ENCODE peak calls at places on chromosomes 4 and X, in eight cellular contexts. L is CD8-positive, alpha-beta memory T cell; M is GM23338; V is AG09309; U is mammary epithelial cell; Y is CD8-positive, alpha-beta T cell; J is MM.1S; C is fibroblast of mammary gland. I is an unnamed sample.

GRCh38 chrX:116694046-116694445 is 231.3 kb upstream of the CT83 start:
- DNase-seq in L (no peak), M (no peak), V (no peak), U (no peak), Y (no peak), J (no peak), C (no peak), I (no peak)

GRCh38 chrX:10636337-10636736 is 16.0 kb upstream of the MID1 start:
- DNase-seq in L (no peak), M (peak; percentile 72), V (no peak), U (peak; percentile 46), Y (no peak), J (no peak), C (peak; percentile 74), I (no peak)

GRCh38 chr4:56049428-56050212 is 100.9 kb downstream of the CEP135 start:
- DNase-seq in L (no peak), M (peak; percentile 80), V (no peak), U (peak; percentile 16), Y (no peak), J (peak; percentile 36), C (peak; percentile 10), I (peak; percentile 36)

GRCh38 chr4:47639531-47639930 is 154.5 kb downstream of the ATP10D start:
- DNase-seq in L (no peak), M (no peak), V (no peak), U (peak; percentile 41), Y (no peak), J (no peak), C (peak; percentile 60), I (no peak)

GRCh38 chr4:1385373-1386340 is 20.6 kb downstream of the NKX1-1 start:
- DNase-seq in L (no peak), M (no peak), V (no peak), U (no peak), Y (no peak), J (no peak), C (no peak), I (no peak)

GRCh38 chr4:1099270-1099669 is 14.1 kb downstream of the RNF212 start:
- DNase-seq in L (no peak), M (no peak), V (no peak), U (no peak), Y (no peak), J (no peak), C (no peak), I (no peak)

GRCh38 chrX:151920101-151920500 is 7.4 kb downstream of the MAGEA4 start:
- DNase-seq in L (no peak), M (no peak), V (no peak), U (no peak), Y (no peak), J (no peak), C (no peak), I (no peak)

GRCh38 chrX:2374086-2374485 is 126.7 kb downstream of the DHRSX start:
- DNase-seq in L (no peak), M (no peak), V (peak; percentile 40), U (no peak), Y (no peak), J (no peak), C (peak; percentile 69), I (no peak)

GRCh38 chrX:56729152-56729557 is at the start of gene NBDY:
- DNase-seq in L (peak; percentile 1), M (peak; percentile 46), V (no peak), U (peak; percentile 60), Y (peak; percentile 27), J (peak; percentile 19), C (peak; percentile 51), I (peak; percentile 51)

GRCh38 chrX:132875705-132876508 is 82.5 kb downstream of the HS6ST2 start:
- DNase-seq in L (no peak), M (peak; percentile 64), V (no peak), U (no peak), Y (no peak), J (no peak), C (no peak), I (no peak)

GRCh38 chr4:174304664-174305063 is 21.0 kb downstream of the CEP44 start:
- DNase-seq in L (no peak), M (no peak), V (no peak), U (no peak), Y (no peak), J (no peak), C (no peak), I (no peak)

GRCh38 chr4:77465271-77465670 is 140.3 kb upstream of the CXCL13 start:
- DNase-seq in L (no peak), M (peak; percentile 52), V (no peak), U (peak; percentile 28), Y (no peak), J (no peak), C (peak; percentile 48), I (no peak)

GRCh38 chr4:24949970-24950369 is 37.1 kb upstream of the CCDC149 start:
- DNase-seq in L (no peak), M (no peak), V (no peak), U (no peak), Y (no peak), J (no peak), C (no peak), I (no peak)

GRCh38 chrX:8984231-8984630 is 49.7 kb downstream of the FAM9B start:
- DNase-seq in L (no peak), M (no peak), V (peak; percentile 53), U (no peak), Y (no peak), J (no peak), C (no peak), I (no peak)

GRCh38 chrX:48472225-48472624 is 2.2 kb upstream of the SLC38A5 start:
- DNase-seq in L (no peak), M (peak; percentile 12), V (no peak), U (no peak), Y (no peak), J (no peak), C (no peak), I (no peak)

GRCh38 chrX:64204252-64204651 is 1.3 kb downstream of the AMER1 start:
- DNase-seq in L (no peak), M (peak; percentile 11), V (no peak), U (no peak), Y (no peak), J (no peak), C (peak; percentile 1), I (no peak)

GRCh38 chr4:26576171-26576829 is 7.6 kb upstream of the TBC1D19 start:
- DNase-seq in L (no peak), M (peak; percentile 9), V (no peak), U (no peak), Y (no peak), J (no peak), C (peak; percentile 76), I (no peak)

GRCh38 chr4:143224255-143224654 is 39.5 kb downstream of the USP38 start:
- DNase-seq in L (no peak), M (no peak), V (no peak), U (no peak), Y (no peak), J (no peak), C (no peak), I (no peak)

GRCh38 chr4:38949416-38950051 is 81.9 kb downstream of the FAM114A1 start:
- DNase-seq in L (peak; percentile 1), M (no peak), V (no peak), U (peak; percentile 67), Y (peak; percentile 39), J (peak; percentile 38), C (peak; percentile 59), I (peak; percentile 3)

GRCh38 chrX:119062750-119063374 is 9.9 kb upstream of the CT47C1 start:
- DNase-seq in L (no peak), M (peak; percentile 39), V (no peak), U (no peak), Y (no peak), J (no peak), C (peak; percentile 45), I (no peak)

GRCh38 chr4:187088070-187088799 is 364.6 kb upstream of the FAT1 start:
- DNase-seq in L (no peak), M (peak; percentile 45), V (no peak), U (no peak), Y (no peak), J (no peak), C (no peak), I (no peak)
- H3K4me3 ChIP-seq in L (no peak overlapping the region), M (no peak overlapping the region), V (no peak overlapping the region), U (no peak overlapping the region), Y (no peak overlapping the region), J (no peak overlapping the region), C (no peak overlapping the region), I (no peak overlapping the region)

DNA sequence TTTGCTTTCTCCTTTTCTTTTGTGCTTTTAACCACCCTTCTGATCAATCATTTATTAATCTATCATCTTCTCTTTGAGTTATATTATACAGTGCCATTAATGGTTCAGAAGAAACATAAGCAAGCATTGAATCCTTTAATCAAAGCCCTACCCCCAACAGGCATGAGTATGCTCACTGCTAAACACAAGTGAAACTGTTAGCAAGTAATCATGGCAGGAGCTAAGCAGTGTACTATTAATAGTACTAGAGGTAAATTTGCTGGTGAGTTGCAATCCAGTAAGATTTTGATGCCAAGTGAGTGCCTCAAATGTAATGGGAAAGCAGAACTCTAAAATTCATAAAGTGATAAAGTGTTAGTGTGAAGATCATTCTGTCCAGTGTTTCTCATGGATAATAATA is 57.2 kb downstream of the FNIP2 start:
- DNase-seq in L (no peak), M (no peak), V (no peak), U (no peak), Y (no peak), J (peak; percentile 82), C (no peak), I (no peak)
- H3K4me3 ChIP-seq in L (no peak overlapping the region), M (no peak overlapping the region), V (no peak overlapping the region), U (no peak overlapping the region), Y (no peak overlapping the region), J (no peak overlapping the region), C (no peak overlapping the region), I (no peak overlapping the region)

GRCh38 chrX:107117993-107118321 is 665 bp downstream of the RBM41 start:
- DNase-seq in L (no peak), M (no peak), V (no peak), U (no peak), Y (no peak), J (peak; percentile 55), C (peak; percentile 3), I (no peak)

GRCh38 chrX:107118322-107119147 is at the start of gene RBM41:
- DNase-seq in L (peak; percentile 50), M (peak; percentile 77), V (peak; percentile 23), U (peak; percentile 74), Y (peak; percentile 67), J (peak; percentile 85), C (peak; percentile 70), I (peak; percentile 77)

GRCh38 chrX:107123750-107124149 is 5.1 kb upstream of the RBM41 start:
- DNase-seq in L (no peak), M (no peak), V (no peak), U (peak; percentile 17), Y (no peak), J (no peak), C (peak; percentile 31), I (no peak)

DNA sequence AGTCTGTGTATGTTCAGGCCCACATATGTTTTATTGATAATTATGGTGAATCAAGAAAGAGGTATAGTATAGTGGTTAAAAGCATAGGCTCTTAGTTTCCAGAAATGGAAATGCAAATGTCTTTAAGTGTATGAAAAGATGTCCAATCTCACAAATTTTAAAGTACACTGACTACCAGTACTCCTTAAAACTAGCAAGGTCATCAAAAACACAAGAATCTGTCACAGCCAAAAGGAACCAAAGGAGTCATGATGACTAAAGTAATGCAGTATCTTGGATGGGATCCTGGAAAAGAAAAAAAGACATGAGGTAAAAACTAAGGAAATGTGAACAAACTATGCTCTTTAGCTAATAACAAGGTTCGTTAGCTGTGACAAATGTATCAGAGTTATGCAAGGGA is 659 bp upstream of the RBM41 start:
- DNase-seq in L (no peak), M (no peak), V (no peak), U (no peak), Y (no peak), J (no peak), C (peak; percentile 5), I (no peak)
- H3K4me3 ChIP-seq in L (peak overlapping the region; percentile 52), M (no peak overlapping the region), V (no peak overlapping the region), U (no peak overlapping the region), Y (peak overlapping the region; percentile 70), J (peak overlapping the region; percentile 71), C (no peak overlapping the region), I (peak overlapping the region; percentile 63)

GRCh38 chrX:134374910-134375309 is 85.1 kb upstream of the HPRT1 start:
- DNase-seq in L (no peak), M (no peak), V (no peak), U (no peak), Y (no peak), J (no peak), C (no peak), I (no peak)
- H3K4me3 ChIP-seq in L (peak overlapping the region; percentile 86), M (peak overlapping the region; percentile 90), V (no peak overlapping the region), U (peak overlapping the region; percentile 84), Y (peak overlapping the region; percentile 90), J (peak overlapping the region; percentile 93), C (peak overlapping the region; percentile 75), I (peak overlapping the region; percentile 75)